ENCODE peak calls at places on chromosomes 12 and 14, in nine cellular contexts. J is T-helper 22 cell, W is NCI-H1092, D is RWPE1, O is stomach, S is astrocyte of the spinal cord, C is cardiac fibroblast, E is DMS 273 treated with DMSO at 0.1 percent for 48 hours, P is anterior cingulate cortex. Z is an unnamed sample.

GRCh38 chr14:56491299-56492285 is 88.0 kb upstream of the TMEM260 start:
- DNase-seq in S (peak; percentile 40), D (peak; percentile 23), E (peak; percentile 61), C (peak; percentile 65), O (no peak), P (no peak), J (no peak), W (peak; percentile 56), Z (peak; percentile 90)

GRCh38 chr12:128783129-128783574 is 40.6 kb downstream of the SLC15A4 start:
- DNase-seq in S (peak; percentile 48), D (no peak), O (no peak), W (no peak), C (peak; percentile 62), E (no peak), J (no peak), P (no peak), Z (no peak)

GRCh38 chr12:63266988-63267387 is 116.0 kb upstream of the AVPR1A start:
- DNase-seq in J (no peak), O (no peak), E (no peak), P (no peak), C (no peak), W (no peak), D (no peak), S (no peak), Z (no peak)

GRCh38 chr14:57574617-57575288 is 81.1 kb upstream of the CCDC198 start:
- DNase-seq in P (no peak), J (no peak), C (no peak), O (no peak), S (no peak), D (no peak), W (no peak), E (no peak), Z (peak; percentile 39)

GRCh38 chr12:13099910-13100609 is 3.4 kb downstream of the GSG1 start:
- DNase-seq in O (no peak), E (no peak), D (peak; percentile 65), C (no peak), W (no peak), P (no peak), S (peak; percentile 7), J (no peak), Z (peak; percentile 21)

GRCh38 chr12:53585726-53586125 is 40.5 kb downstream of the ATF7 start:
- DNase-seq in J (no peak), C (no peak), E (no peak), S (no peak), P (no peak), W (no peak), O (no peak), D (no peak), Z (no peak)

GRCh38 chr12:96210376-96211055 is 16.3 kb downstream of the ELK3 start:
- DNase-seq in D (no peak), S (no peak), J (no peak), E (no peak), C (no peak), W (no peak), O (no peak), P (no peak), Z (peak; percentile 24)

GRCh38 chr12:46082473-46082872 is 92.1 kb upstream of the SCAF11 start:
- DNase-seq in S (no peak), O (no peak), C (no peak), W (no peak), P (no peak), D (no peak), J (no peak), E (no peak), Z (no peak)